ENCODE peak calls at places on chromosomes 1 and 21, in four cellular contexts. K is HCT116, B is H1, G is IMR-90. L is an unnamed sample.
A peak's percentile ranks its signal among the peaks of the same experiment; 100 is the strongest.

GRCh38 chr1:230120949-230121381 is 53.9 kb downstream of the GALNT2 start:
- DNase-seq in G (no peak), K (peak; percentile 10), B (peak; percentile 77), L (no peak)

GRCh38 chr21:36965720-36966065 is 776 bp downstream of the HLCS start:
- DNase-seq in B (no peak), G (no peak), K (no peak), L (no peak)

GRCh38 chr1:116483481-116484309 is 87.1 kb downstream of the CD58 start:
- DNase-seq in G (peak; percentile 5), K (no peak), B (no peak), L (no peak)

GRCh38 chr21:42532466-42533181 is 19.0 kb downstream of the SLC37A1 start:
- DNase-seq in G (peak; percentile 12), B (no peak), K (no peak), L (peak; percentile 84)

GRCh38 chr1:211738709-211739301 is 63.4 kb upstream of the NEK2 start:
- DNase-seq in B (no peak), G (peak; percentile 7), K (no peak), L (no peak)

GRCh38 chr1:47569681-47570470 is 132.0 kb downstream of the FOXD2 start:
- DNase-seq in G (peak; percentile 91), K (peak; percentile 79), B (no peak), L (peak; percentile 31)

GRCh38 chr1:51058863-51059262 is 43.2 kb upstream of the C1orf185 start:
- DNase-seq in B (no peak), G (peak; percentile 37), K (no peak), L (no peak)

GRCh38 chr1:214499732-214500131 is 51.7 kb downstream of the PTPN14 start:
- DNase-seq in B (no peak), G (no peak), K (no peak), L (no peak)

GRCh38 chr1:77533660-77534295 is 148.7 kb downstream of the ZZZ3 start:
- DNase-seq in G (peak; percentile 75), K (peak; percentile 43), B (peak; percentile 66), L (no peak)

GRCh38 chr1:35073265-35073811 is 5.8 kb upstream of the ZMYM1 start:
- DNase-seq in G (no peak), K (no peak), B (no peak), L (no peak)

GRCh38 chr1:168709896-168710305 is 19.1 kb downstream of the DPT start:
- DNase-seq in K (peak; percentile 23), G (no peak), B (no peak), L (no peak)

GRCh38 chr1:230157409-230158390 is 90.7 kb downstream of the GALNT2 start:
- DNase-seq in G (no peak), K (no peak), B (no peak), L (no peak)

GRCh38 chr1:158552296-158552695 is 1.9 kb downstream of the OR6Y1 start:
- DNase-seq in G (no peak), B (no peak), K (no peak), L (no peak)

GRCh38 chr21:42163511-42163863 is 55.5 kb upstream of the ABCG1 start:
- DNase-seq in G (no peak), B (no peak), K (no peak), L (peak; percentile 39)

GRCh38 chr1:178706467-178706866 is 18.6 kb upstream of the RALGPS2 start:
- DNase-seq in K (no peak), B (no peak), G (peak; percentile 79), L (no peak)

GRCh38 chr1:98991127-98992003 is 13.3 kb downstream of the PLPPR5 start:
- DNase-seq in K (peak; percentile 40), B (no peak), G (peak; percentile 93), L (no peak)

DNA sequence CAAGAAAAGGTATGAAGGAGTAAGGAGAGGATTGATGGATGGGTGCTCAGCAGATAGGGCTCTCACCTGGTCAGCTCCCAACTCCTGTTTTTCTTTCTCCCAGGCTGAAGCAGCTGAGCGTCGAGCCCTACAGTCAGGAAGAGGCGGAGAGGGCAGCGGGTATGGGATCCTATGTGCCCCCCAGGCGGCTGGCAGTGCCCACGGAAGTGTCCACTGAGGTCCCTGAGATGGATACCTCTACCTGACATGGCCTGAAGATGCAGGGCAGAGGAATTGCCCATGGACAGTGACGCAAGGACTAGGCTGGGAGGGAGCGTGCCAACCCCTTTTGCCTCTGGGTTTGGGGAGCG is 739 bp downstream of the ZNF593 start:
- DNase-seq in K (no peak), B (no peak), G (no peak), L (no peak)
- H3K27ac ChIP-seq in K (peak overlapping the region; percentile 74), B (peak overlapping the region; percentile 23), G (peak overlapping the region; percentile 66), L (no peak overlapping the region)

GRCh38 chr1:27365372-27366112 is 1.2 kb downstream of the MAP3K6 start:
- DNase-seq in B (peak; percentile 86), K (peak; percentile 73), G (peak; percentile 85), L (peak; percentile 66)
- H3K27ac ChIP-seq in B (no peak overlapping the region), K (peak overlapping the region; percentile 100), G (peak overlapping the region; percentile 90), L (peak overlapping the region; percentile 99)

GRCh38 chr1:237671935-237672334 is 218.8 kb downstream of the ZP4 start:
- DNase-seq in B (no peak), G (no peak), K (no peak), L (no peak)
- H3K27ac ChIP-seq in B (no peak overlapping the region), G (no peak overlapping the region), K (no peak overlapping the region), L (no peak overlapping the region)

GRCh38 chr1:248852548-248852947 is 6.3 kb downstream of the ZNF692 start:
- DNase-seq in G (no peak), B (no peak), K (no peak), L (no peak)

GRCh38 chr1:248853023-248853422 is 5.9 kb downstream of the ZNF692 start:
- DNase-seq in G (peak; percentile 80), K (no peak), B (no peak), L (no peak)

GRCh38 chr1:248850536-248851251 is 8.2 kb downstream of the ZNF692 start:
- DNase-seq in K (no peak), G (no peak), B (no peak), L (no peak)

GRCh38 chr1:248850124-248850523 is 8.8 kb downstream of the ZNF692 start:
- DNase-seq in B (no peak), G (no peak), K (no peak), L (peak; percentile 55)

GRCh38 chr1:248851390-248851789 is 7.5 kb downstream of the ZNF692 start:
- DNase-seq in B (no peak), G (no peak), K (no peak), L (no peak)
- H3K27ac ChIP-seq in B (no peak overlapping the region), G (no peak overlapping the region), K (no peak overlapping the region), L (no peak overlapping the region)

GRCh38 chr1:1304331-1305299 is 3.1 kb downstream of the ACAP3 start:
- DNase-seq in G (peak; percentile 84), K (no peak), B (peak; percentile 83), L (no peak)
- H3K27ac ChIP-seq in G (peak overlapping the region; percentile 89), K (peak overlapping the region; percentile 99), B (peak overlapping the region; percentile 38), L (no peak overlapping the region)

GRCh38 chr1:30144831-30145230 is 578.6 kb downstream of the MATN1 start:
- DNase-seq in B (no peak), G (no peak), K (no peak), L (no peak)
- H3K27ac ChIP-seq in B (no peak overlapping the region), G (no peak overlapping the region), K (no peak overlapping the region), L (no peak overlapping the region)

DNA sequence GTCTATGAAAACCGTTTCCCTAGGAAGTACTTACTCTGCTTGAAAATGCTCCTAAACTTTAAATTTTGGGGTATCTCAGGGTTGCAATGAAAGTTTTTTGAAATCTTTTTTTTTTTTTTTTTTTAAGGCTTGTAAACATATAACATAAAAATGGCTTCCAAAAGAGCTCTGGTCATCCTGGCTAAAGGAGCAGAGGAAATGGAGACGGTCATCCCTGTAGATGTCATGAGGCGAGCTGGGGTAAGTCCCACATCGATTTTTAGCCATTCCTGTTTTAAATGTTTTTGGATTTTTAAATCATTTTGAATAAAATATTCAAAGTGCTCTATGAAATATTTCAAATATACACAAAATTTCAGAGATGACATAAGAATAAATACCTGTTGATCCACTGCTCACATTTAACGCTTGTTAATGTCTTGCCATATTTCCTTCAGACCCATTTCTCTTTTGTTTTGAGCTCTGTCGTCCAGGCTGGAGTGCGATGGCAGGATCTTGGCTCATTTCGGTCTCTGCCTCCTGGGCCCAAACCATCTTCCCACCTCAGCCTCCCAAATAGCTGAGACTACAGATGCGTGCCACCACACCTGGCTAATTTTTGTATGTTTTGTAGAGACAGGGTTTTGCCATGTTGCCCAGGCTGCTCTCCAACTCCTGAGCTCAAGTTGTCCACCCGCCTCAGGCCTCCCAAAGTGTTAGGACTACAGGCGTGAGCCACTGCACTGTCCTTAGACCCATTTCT is 1.3 kb downstream of the PARK7 start:
- DNase-seq in G (peak; percentile 8), B (no peak), K (no peak), L (peak; percentile 45)
- H3K27ac ChIP-seq in G (no peak overlapping the region), B (no peak overlapping the region), K (peak overlapping the region; percentile 87), L (peak overlapping the region; percentile 90)

GRCh38 chr21:46180778-46181391 is 3.4 kb downstream of the SPATC1L start:
- DNase-seq in B (no peak), K (no peak), G (no peak), L (no peak)
- H3K27ac ChIP-seq in B (peak overlapping the region; percentile 50), K (no peak overlapping the region), G (no peak overlapping the region), L (no peak overlapping the region)

GRCh38 chr1:44292641-44293040 is 62.4 kb downstream of the ERI3 start:
- DNase-seq in G (no peak), K (no peak), B (no peak), L (no peak)

GRCh38 chr1:44288883-44289282 is 66.2 kb downstream of the ERI3 start:
- DNase-seq in G (no peak), B (no peak), K (no peak), L (no peak)

GRCh38 chr1:44290250-44291094 is 64.6 kb downstream of the ERI3 start:
- DNase-seq in K (no peak), B (no peak), G (no peak), L (no peak)

GRCh38 chr1:44293761-44294315 is 61.2 kb downstream of the ERI3 start:
- DNase-seq in G (no peak), K (no peak), B (no peak), L (no peak)

DNA sequence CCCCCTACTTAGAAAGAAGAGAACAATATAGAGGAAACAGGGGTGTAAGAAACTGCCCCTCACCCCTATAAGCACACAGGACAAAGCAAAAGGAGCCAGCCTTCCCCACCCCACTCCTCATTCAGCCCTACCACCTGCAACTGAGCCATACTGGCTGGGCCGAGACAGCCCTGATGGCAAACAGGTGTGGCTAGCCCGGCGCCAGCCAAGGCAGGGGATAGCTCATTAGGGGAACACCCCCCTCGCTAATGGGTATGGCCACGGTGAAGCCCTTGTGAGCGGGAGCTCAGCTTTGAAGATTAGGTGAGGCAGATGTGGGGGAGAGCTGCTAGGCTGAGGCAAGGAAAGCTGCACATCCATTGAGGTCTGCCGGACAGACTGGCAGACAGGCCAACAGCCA is 65.5 kb downstream of the ERI3 start:
- DNase-seq in B (no peak), K (no peak), G (no peak), L (no peak)
- H3K27ac ChIP-seq in B (no peak overlapping the region), K (no peak overlapping the region), G (no peak overlapping the region), L (no peak overlapping the region)

L was measured in ascending aorta.